ENCODE peak calls at places on chromosomes 5 and 9, in four cellular contexts. T is CD8-positive, alpha-beta T cell; B is heart right ventricle; Q is PC-9. E is an unnamed sample.

GRCh38 chr5:165497707-165498106 is 1992.3 kb downstream of the MAT2B start:
- DNase-seq in T (no peak), B (no peak), Q (no peak), E (no peak)

GRCh38 chr5:159730285-159730684 is 186.0 kb upstream of the ADRA1B start:
- DNase-seq in T (no peak), Q (no peak), B (no peak), E (no peak)

GRCh38 chr9:89662718-89663246 is 58.0 kb downstream of the GADD45G start:
- DNase-seq in B (no peak), T (no peak), Q (no peak), E (no peak)

GRCh38 chr5:53335115-53335514 is 145.3 kb upstream of the FST start:
- DNase-seq in B (no peak), Q (no peak), T (no peak), E (no peak)

GRCh38 chr9:35729700-35730485 is 2.1 kb downstream of the TLN1 start:
- DNase-seq in B (peak), Q (peak), T (no peak), E (no peak)

GRCh38 chr9:4297795-4298254 is 2.0 kb downstream of the GLIS3 start:
- DNase-seq in B (peak), T (no peak), Q (peak), E (no peak)

GRCh38 chr5:74336286-74336685 is 304.2 kb downstream of the ENC1 start:
- DNase-seq in T (no peak), Q (no peak), B (no peak), E (no peak)

GRCh38 chr9:124137944-124138335 is 119.8 kb upstream of the NEK6 start:
- DNase-seq in B (no peak), T (no peak), Q (peak), E (no peak)

GRCh38 chr5:77853353-77853907 is 77.3 kb upstream of the TBCA start:
- DNase-seq in T (no peak), Q (no peak), B (no peak), E (no peak)
- H3K4me3 ChIP-seq in T (no peak), Q (no peak), B (no peak), E (no peak)

GRCh38 chr9:68507796-68508145 is 32.9 kb downstream of the TMEM252 start:
- DNase-seq in Q (no peak), T (no peak), B (no peak), E (no peak)
- TF ChIP-seq CTCF in Q (peak), T (no peak), B (peak), E (no peak)

GRCh38 chr5:142626056-142626455 is 59.8 kb downstream of the FGF1 start:
- DNase-seq in B (no peak), Q (no peak), T (no peak), E (no peak)
- H3K27ac ChIP-seq in B (no peak), Q (no peak), T (no peak), E (no peak)

DNA sequence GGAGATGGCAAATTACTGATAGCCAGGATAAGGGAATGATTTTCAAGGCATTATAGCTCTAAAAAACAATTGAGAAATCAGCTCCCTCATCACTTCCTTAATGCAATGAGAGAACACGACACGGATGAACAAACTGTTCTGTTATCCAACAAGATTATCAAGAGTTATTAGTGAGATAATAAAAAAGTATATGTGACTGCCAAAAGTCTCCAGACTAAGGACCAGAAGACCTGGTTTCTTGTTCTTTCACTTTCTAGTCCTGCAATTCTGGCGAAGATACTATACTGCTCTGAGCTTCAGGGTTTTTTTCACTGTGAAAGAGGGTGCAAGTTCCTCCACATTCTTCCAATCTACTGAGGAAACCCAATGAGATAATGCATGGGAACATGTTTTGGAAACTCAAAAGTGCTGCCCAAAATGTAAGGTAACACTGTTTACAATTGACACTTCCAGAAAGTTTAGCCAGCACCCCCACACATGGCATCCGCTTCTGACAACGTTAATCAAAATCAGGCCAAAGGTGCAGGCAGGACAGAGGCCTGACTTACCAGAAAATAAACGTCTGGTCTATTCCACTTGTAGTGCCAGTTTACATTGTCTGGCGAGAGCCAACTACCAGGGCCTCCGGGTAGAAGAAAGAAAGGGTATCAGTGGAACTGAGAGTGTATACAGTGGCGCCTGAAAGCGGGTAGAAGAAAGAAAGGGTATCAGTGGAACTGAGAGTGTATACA is 254.3 kb downstream of the DOCK8 start:
- DNase-seq in Q (peak), B (peak), T (no peak), E (no peak)
- H3K4me3 ChIP-seq in Q (peak), B (no peak), T (peak), E (peak)

E was measured in dorsolateral prefrontal cortex.